ENCODE peak calls at places on chromosomes 11 and 22, in six cellular contexts. N is K562, G is HepG2, U is A549, W is GM12878, Y is endothelial cell of umbilical vein. M is an unnamed sample.

GRCh38 chr11:43366597-43367121 is 7.9 kb downstream of the TTC17 start:
- DNase-seq in W (no peak), Y (no peak), G (no peak), N (peak), U (no peak), M (no peak)

GRCh38 chr11:975824-976223 is 50.2 kb downstream of the AP2A2 start:
- DNase-seq in Y (peak), G (peak), W (no peak), U (peak), N (peak), M (peak)

GRCh38 chr11:76025068-76025467 is 181.2 kb downstream of the WNT11 start:
- DNase-seq in Y (peak), W (no peak), G (no peak), N (no peak), U (no peak), M (no peak)

GRCh38 chr11:40401132-40401853 is 1058.2 kb downstream of the LRRC4C start:
- DNase-seq in U (no peak), N (no peak), G (no peak), W (no peak), Y (no peak), M (no peak)

GRCh38 chr11:43268161-43268560 is 43.6 kb upstream of the API5 start:
- DNase-seq in U (no peak), N (no peak), W (no peak), Y (no peak), G (no peak), M (no peak)

GRCh38 chr11:35387341-35387982 is 31.9 kb downstream of the SLC1A2 start:
- DNase-seq in U (no peak), G (no peak), N (no peak), W (no peak), Y (no peak), M (no peak)

GRCh38 chr11:68049509-68050370 is 10.9 kb downstream of the TCIRG1 start:
- DNase-seq in N (no peak), Y (no peak), W (no peak), G (no peak), U (no peak), M (no peak)

GRCh38 chr11:66624450-66624849 is 8.0 kb downstream of the RBM14 start:
- DNase-seq in N (no peak), G (no peak), W (no peak), U (no peak), Y (no peak), M (no peak)

GRCh38 chr11:72962084-72962483 is 147.9 kb downstream of the ATG16L2 start:
- DNase-seq in U (no peak), Y (no peak), N (no peak), G (no peak), W (no peak), M (peak)

GRCh38 chr11:132866783-132867545 is 665.3 kb downstream of the OPCML start:
- DNase-seq in W (no peak), Y (peak), N (no peak), U (no peak), G (no peak), M (no peak)

GRCh38 chr11:11422291-11423128 is 69.5 kb upstream of the CSNK2A3 start:
- DNase-seq in G (no peak), N (no peak), W (no peak), U (no peak), Y (no peak), M (no peak)

GRCh38 chr22:36425977-36426523 is 38.3 kb upstream of the MYH9 start:
- DNase-seq in W (no peak), N (peak), Y (no peak), G (peak), U (no peak), M (peak)

GRCh38 chr11:70066628-70067027 is 11.5 kb upstream of the ANO1 start:
- DNase-seq in G (no peak), N (no peak), U (no peak), W (no peak), Y (no peak), M (no peak)

GRCh38 chr11:68659158-68659921 is 25.0 kb upstream of the GAL start:
- DNase-seq in G (peak), W (no peak), N (peak), Y (peak), U (peak), M (no peak)

DNA sequence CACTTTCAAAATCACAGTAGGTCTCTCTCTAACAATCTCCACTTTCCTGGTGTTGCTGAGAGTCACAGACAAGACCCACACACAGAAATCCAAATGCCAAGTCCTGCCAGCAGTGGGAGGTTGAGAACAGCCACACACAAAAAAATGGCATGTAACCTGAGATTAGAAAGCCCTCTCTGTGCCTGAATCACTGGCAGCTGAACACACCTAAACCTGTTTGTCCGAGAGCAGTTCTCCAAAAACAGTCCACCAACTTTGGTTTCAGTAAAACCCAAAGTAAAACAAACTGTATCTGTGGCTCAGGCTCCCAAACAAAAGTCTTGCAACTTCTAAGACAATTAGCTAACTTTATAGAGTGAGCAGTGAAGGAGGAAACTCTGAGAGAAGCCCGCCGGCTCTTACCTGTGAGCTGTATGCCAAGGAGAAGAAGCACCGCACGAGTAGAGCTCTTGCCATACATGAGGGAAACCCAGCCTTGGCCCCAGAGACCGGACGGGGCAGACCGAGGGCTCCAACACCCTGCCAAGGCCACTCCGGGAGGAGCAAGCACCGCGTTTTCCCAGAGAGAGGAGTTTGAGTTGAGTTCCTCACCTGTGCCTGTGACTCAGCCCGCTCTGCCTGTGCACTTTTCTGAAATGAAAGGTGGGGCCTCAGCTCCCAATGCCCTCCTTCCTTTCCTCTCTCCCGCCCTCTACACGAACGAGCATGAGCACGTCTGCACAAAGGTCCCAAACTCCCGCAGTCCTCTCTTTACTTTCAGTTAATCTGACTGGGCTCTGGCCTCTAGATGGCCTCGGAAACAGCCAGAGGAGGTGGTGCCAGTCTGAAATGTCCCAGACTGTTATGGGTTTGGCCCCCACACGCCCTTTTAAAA is at the start of gene MPZL2:
- DNase-seq in Y (peak), N (no peak), W (no peak), G (peak), U (no peak), M (peak)
- TF ChIP-seq MAX in Y (no peak), N (no peak), W (no peak), G (peak), U (no peak), M (no peak)

GRCh38 chr11:103662880-103663279 is 373.6 kb upstream of the DDI1 start:
- DNase-seq in G (no peak), N (no peak), W (no peak), Y (peak), U (no peak), M (peak)
- TF ChIP-seq MYC in G (no peak), N (no peak), W (no peak), Y (no peak), U (no peak), M (no peak)

GRCh38 chr22:40416636-40417035 is 46.2 kb downstream of the SGSM3 start:
- DNase-seq in N (no peak), Y (no peak), W (no peak), U (no peak), G (no peak), M (no peak)
- TF ChIP-seq MAX in N (no peak), Y (no peak), W (no peak), U (no peak), G (no peak), M (no peak)

DNA sequence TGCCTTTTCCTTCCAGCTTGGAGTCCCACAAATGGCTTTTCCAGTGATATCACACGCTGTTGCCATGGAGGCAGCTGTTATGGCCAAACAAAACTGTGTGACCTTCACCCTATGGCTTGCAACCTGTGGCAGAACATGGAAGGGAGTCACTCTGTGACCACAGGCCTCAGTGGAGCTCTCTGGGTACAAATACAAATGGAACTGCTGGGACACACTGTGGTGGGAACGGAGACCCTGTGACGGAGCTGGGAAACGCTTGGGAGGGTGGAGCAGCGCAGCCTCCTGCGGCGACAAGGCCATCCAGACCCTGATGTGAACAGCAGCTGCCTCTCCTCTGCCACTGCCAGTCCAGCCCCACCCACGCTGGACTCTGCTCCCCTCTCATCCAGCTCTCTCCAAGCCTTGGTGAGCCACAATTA is 162.5 kb downstream of the ETS1 start:
- DNase-seq in U (no peak), N (no peak), W (no peak), G (peak), Y (no peak), M (no peak)
- TF ChIP-seq MYC in U (no peak), N (no peak), W (no peak), G (no peak), Y (no peak), M (no peak)

M was measured in NB4.